ENCODE peak calls at places on chromosomes 11 and 22, in six cellular contexts. W is Calu3; A is stimulated activated CD8-positive, alpha-beta memory T cell treated with anti-CD3 and anti-CD28 coated beads, Interleukin-15, amount 100 ng/mL, for 24 hours; D is fibroblast of the aortic adventitia; G is NCI-H2029; Y is left colon. F is an unnamed sample.

GRCh38 chr11:13993096-13993760 is 30.7 kb downstream of the SPON1 start:
- DNase-seq in W (no peak), A (no peak), D (no peak), G (no peak), Y (peak; percentile 27), F (no peak)

GRCh38 chr22:40620464-40621046 is 16.0 kb downstream of the MRTFA start:
- DNase-seq in W (no peak), A (no peak), D (peak; percentile 30), G (no peak), Y (no peak), F (peak; percentile 10)

GRCh38 chr11:14029971-14030531 is 67.5 kb downstream of the SPON1 start:
- DNase-seq in W (peak; percentile 46), A (no peak), D (peak; percentile 89), G (peak; percentile 75), Y (peak; percentile 68), F (no peak)

GRCh38 chr11:71193431-71193830 is 58.9 kb downstream of the SHANK2 start:
- DNase-seq in W (no peak), A (no peak), D (no peak), G (no peak), Y (no peak), F (no peak)

GRCh38 chr11:101960231-101960630 is 43.9 kb upstream of the ANGPTL5 start:
- DNase-seq in W (no peak), A (no peak), D (peak; percentile 1), G (no peak), Y (no peak), F (no peak)

GRCh38 chr11:74950374-74950969 is 1.4 kb downstream of the SPCS2 start:
- DNase-seq in W (no peak), A (no peak), D (no peak), G (no peak), Y (no peak), F (no peak)

GRCh38 chr22:36239401-36240171 is at the start of gene APOL2:
- DNase-seq in W (peak; percentile 92), A (peak; percentile 42), D (peak; percentile 92), G (peak; percentile 92), Y (peak; percentile 88), F (peak; percentile 69)

GRCh38 chr22:50018608-50019291 is 6.2 kb upstream of the IL17REL start:
- DNase-seq in W (no peak), A (no peak), D (no peak), G (no peak), Y (no peak), F (no peak)

GRCh38 chr11:2273311-2273710 is 2.9 kb upstream of the ASCL2 start:
- DNase-seq in W (no peak), A (no peak), D (no peak), G (no peak), Y (no peak), F (no peak)

GRCh38 chr11:57349491-57350274 is 11.5 kb downstream of the P2RX3 start:
- DNase-seq in W (peak; percentile 71), A (peak; percentile 66), D (peak; percentile 36), G (no peak), Y (peak; percentile 73), F (no peak)

GRCh38 chr11:69010964-69011623 is 2.0 kb downstream of the MRGPRF start:
- DNase-seq in W (peak; percentile 86), A (peak; percentile 17), D (peak; percentile 77), G (no peak), Y (peak; percentile 76), F (no peak)

GRCh38 chr22:41092847-41093371 is 517 bp downstream of the EP300 start:
- DNase-seq in W (peak; percentile 34), A (no peak), D (peak; percentile 46), G (no peak), Y (peak; percentile 55), F (peak; percentile 44)

GRCh38 chr11:2526808-2527381 is 82.1 kb downstream of the KCNQ1 start:
- DNase-seq in W (peak; percentile 58), A (no peak), D (no peak), G (peak; percentile 63), Y (peak; percentile 87), F (no peak)

GRCh38 chr11:79098096-79098495 is 342.7 kb downstream of the TENM4 start:
- DNase-seq in W (no peak), A (no peak), D (no peak), G (no peak), Y (no peak), F (no peak)

GRCh38 chr11:75422248-75423231 is 10.5 kb downstream of the KLHL35 start:
- DNase-seq in W (peak; percentile 34), A (no peak), D (no peak), G (peak; percentile 77), Y (no peak), F (no peak)

GRCh38 chr11:27600656-27601055 is 94.1 kb upstream of the LIN7C start:
- DNase-seq in W (no peak), A (no peak), D (no peak), G (no peak), Y (no peak), F (no peak)

GRCh38 chr22:37300551-37301017 is 18.3 kb downstream of the CYTH4 start:
- DNase-seq in W (no peak), A (no peak), D (no peak), G (no peak), Y (peak; percentile 23), F (no peak)

GRCh38 chr11:103297900-103298299 is 188.7 kb downstream of the DYNC2H1 start:
- DNase-seq in W (no peak), A (no peak), D (no peak), G (no peak), Y (no peak), F (no peak)

GRCh38 chr22:35564975-35565867 is 24.6 kb downstream of the RASD2 start:
- DNase-seq in W (no peak), A (no peak), D (peak; percentile 71), G (no peak), Y (no peak), F (no peak)

GRCh38 chr11:94638902-94639373 is 71.8 kb downstream of the PIWIL4 start:
- DNase-seq in W (no peak), A (no peak), D (peak; percentile 61), G (no peak), Y (no peak), F (no peak)

GRCh38 chr11:120142072-120142423 is 4.1 kb upstream of the TRIM29 start:
- DNase-seq in W (no peak), A (no peak), D (no peak), G (no peak), Y (no peak), F (no peak)

GRCh38 chr11:86696451-86696850 is 24.0 kb upstream of the ME3 start:
- DNase-seq in W (no peak), A (no peak), D (no peak), G (no peak), Y (no peak), F (no peak)

GRCh38 chr22:50401907-50402306 is 58.8 kb downstream of the PPP6R2 start:
- DNase-seq in W (no peak), A (no peak), D (no peak), G (no peak), Y (no peak), F (no peak)

F was measured in SW 1271.